ENCODE peak calls at places on chromosomes 12 and 14, in eight cellular contexts. K, J, O, R, E, U, H and Q are unnamed samples.

GRCh38 chr14:68793734-68794129 is 865 bp upstream of the ZFP36L1 start:
- DNase-seq in E (no peak), J (no peak), H (no peak), O (no peak), U (no peak), K (no peak), R (no peak), Q (no peak)

GRCh38 chr14:99230271-99231141 is 41.5 kb downstream of the BCL11B start:
- DNase-seq in E (no peak), R (peak; percentile 68), J (no peak), H (no peak), U (no peak), K (no peak), O (no peak), Q (no peak)

GRCh38 chr12:13195848-13196301 is 651 bp upstream of the EMP1 start:
- DNase-seq in K (no peak), H (no peak), E (no peak), U (no peak), O (no peak), R (no peak), J (no peak), Q (peak; percentile 80)

GRCh38 chr12:122527478-122527944 is 462 bp downstream of the KNTC1 start:
- DNase-seq in U (no peak), E (no peak), O (no peak), R (no peak), K (no peak), J (no peak), H (peak; percentile 30), Q (no peak)

GRCh38 chr14:61147898-61148549 is 133.1 kb downstream of the TMEM30B start:
- DNase-seq in E (peak; percentile 52), H (peak; percentile 100), O (no peak), K (peak; percentile 39), J (no peak), U (peak; percentile 91), R (no peak), Q (peak; percentile 99)

GRCh38 chr12:127294651-127295205 is 972.2 kb upstream of the TMEM132C start:
- DNase-seq in O (no peak), R (no peak), U (no peak), K (no peak), J (no peak), H (no peak), E (no peak), Q (no peak)

GRCh38 chr12:54749191-54749818 is 101.1 kb upstream of the DCD start:
- DNase-seq in U (peak; percentile 71), E (no peak), O (peak; percentile 62), R (no peak), J (no peak), K (peak; percentile 17), H (peak; percentile 48), Q (no peak)

GRCh38 chr12:8482446-8483080 is 26.8 kb downstream of the CLEC6A start:
- DNase-seq in H (no peak), U (no peak), J (no peak), K (no peak), R (no peak), O (no peak), E (no peak), Q (no peak)